ENCODE peak calls at places on chromosome 13, in eight cellular contexts. P is activated T-helper 1 cell treated with Interleukin-2 at 50 U/mL for 16 hours, H is kidney epithelial cell, T is ACHN, E is IMR-90, L is AG04449, Z is HTR-8/SVneo, I is right lobe of liver. K is an unnamed sample.

GRCh38 chr13:92158335-92158734 is 759.9 kb downstream of the GPC5 start:
- DNase-seq in H (peak), Z (peak), P (no peak), I (no peak), L (no peak), T (peak), E (peak), K (no peak)

GRCh38 chr13:45367358-45367757 is 26.4 kb upstream of the TPT1 start:
- DNase-seq in H (peak), E (peak), L (peak), T (peak), Z (peak), I (no peak), P (peak), K (peak)

GRCh38 chr13:96417956-96418355 is 328.0 kb downstream of the HS6ST3 start:
- DNase-seq in E (no peak), I (no peak), P (no peak), L (no peak), Z (no peak), H (no peak), T (no peak), K (no peak)

GRCh38 chr13:33690321-33690720 is 127.6 kb upstream of the RFC3 start:
- DNase-seq in Z (no peak), H (no peak), P (no peak), L (no peak), T (no peak), E (no peak), I (no peak), K (no peak)

GRCh38 chr13:50072676-50073075 is 57.4 kb downstream of the KCNRG start:
- DNase-seq in Z (no peak), T (no peak), H (no peak), P (no peak), I (no peak), L (no peak), E (no peak), K (no peak)

GRCh38 chr13:113117335-113117872 is 5.2 kb upstream of the F10 start:
- DNase-seq in P (no peak), H (no peak), Z (peak), E (no peak), L (no peak), T (no peak), I (peak), K (no peak)

GRCh38 chr13:76016799-76017198 is 380.7 kb downstream of the LMO7 start:
- DNase-seq in L (no peak), I (no peak), Z (no peak), T (peak), H (no peak), P (no peak), E (peak), K (no peak)

GRCh38 chr13:19059016-19059780 is 122.4 kb downstream of the TUBA3C start:
- DNase-seq in P (no peak), I (no peak), Z (no peak), E (no peak), T (no peak), H (no peak), L (no peak), K (no peak)

GRCh38 chr13:34867590-34867989 is 74.5 kb upstream of the NBEA start:
- DNase-seq in Z (no peak), H (peak), L (peak), E (peak), I (no peak), T (peak), P (no peak), K (no peak)

GRCh38 chr13:72694314-72694713 is 33.1 kb downstream of the MZT1 start:
- DNase-seq in P (no peak), E (no peak), L (no peak), I (no peak), T (no peak), H (no peak), Z (no peak), K (no peak)

GRCh38 chr13:48551329-48551728 is 18.4 kb upstream of the RCBTB2 start:
- DNase-seq in P (no peak), T (no peak), L (no peak), E (no peak), I (no peak), H (no peak), Z (no peak), K (no peak)